ENCODE peak calls at places on chromosome 18, in six cellular contexts. K is CD8-positive, alpha-beta T cell; F is heart left ventricle; I is tibial artery; D is astrocyte; Y is left ventricle myocardium inferior. C is an unnamed sample. For H3K9me3, the result is how much of the 10 kb centered on the place peaks cover.

GRCh38 chr18:67400502-67401117 is 115.9 kb downstream of the DSEL start:
- DNase-seq in K (no peak), F (no peak), I (no peak), D (peak), Y (no peak), C (no peak)

GRCh38 chr18:37964885-37965571 is 399.4 kb upstream of the CELF4 start:
- DNase-seq in K (no peak), F (no peak), I (no peak), D (no peak), Y (no peak), C (no peak)

GRCh38 chr18:31562726-31563125 is 29.0 kb upstream of the TTR start:
- DNase-seq in K (no peak), F (no peak), I (no peak), D (no peak), Y (no peak), C (no peak)

GRCh38 chr18:60044290-60045006 is 144.7 kb downstream of the PMAIP1 start:
- DNase-seq in K (no peak), F (no peak), I (no peak), D (peak), Y (no peak), C (no peak)

GRCh38 chr18:39198376-39198775 is 1632.8 kb upstream of the CELF4 start:
- DNase-seq in K (no peak), F (no peak), I (no peak), D (peak), Y (no peak), C (no peak)

GRCh38 chr18:35458677-35459441 is 38.9 kb downstream of the INO80C start:
- DNase-seq in K (no peak), F (peak), I (no peak), D (peak), Y (peak), C (peak)

GRCh38 chr18:9337875-9338274 is 3.3 kb downstream of the TWSG1 start:
- DNase-seq in K (no peak), F (no peak), I (no peak), D (peak), Y (no peak), C (no peak)

GRCh38 chr18:24799176-24799575 is 338.7 kb downstream of the HRH4 start:
- DNase-seq in K (no peak), F (no peak), I (no peak), D (no peak), Y (no peak), C (no peak)

GRCh38 chr18:23038712-23039111 is 96.6 kb upstream of the CABLES1 start:
- DNase-seq in K (no peak), F (no peak), I (no peak), D (peak), Y (no peak), C (no peak)

GRCh38 chr18:10040287-10041011 is 126.6 kb downstream of the VAPA start:
- DNase-seq in K (no peak), F (peak), I (peak), D (no peak), Y (no peak), C (no peak)

GRCh38 chr18:65753520-65753919 is 2.7 kb downstream of the CDH7 start:
- DNase-seq in K (no peak), F (no peak), I (no peak), D (no peak), Y (no peak), C (no peak)

GRCh38 chr18:57466745-57467144 is 31.6 kb downstream of the ONECUT2 start:
- DNase-seq in K (no peak), F (no peak), I (no peak), D (no peak), Y (no peak), C (no peak)

GRCh38 chr18:42437646-42438045 is 482.6 kb downstream of the PIK3C3 start:
- DNase-seq in K (no peak), F (peak), I (no peak), D (peak), Y (peak), C (peak)

GRCh38 chr18:69755856-69756496 is 191.7 kb downstream of the CD226 start:
- DNase-seq in K (no peak), F (no peak), I (no peak), D (no peak), Y (no peak), C (no peak)

GRCh38 chr18:66511810-66512209 is 92.1 kb downstream of the CDH19 start:
- DNase-seq in K (no peak), F (no peak), I (no peak), D (peak), Y (no peak), C (no peak)

GRCh38 chr18:78717051-78717765 is 262.4 kb upstream of the SALL3 start:
- DNase-seq in K (no peak), F (no peak), I (no peak), D (no peak), Y (no peak), C (no peak)

GRCh38 chr18:78719821-78720220 is 259.8 kb upstream of the SALL3 start:
- DNase-seq in K (no peak), F (no peak), I (no peak), D (no peak), Y (no peak), C (no peak)

GRCh38 chr18:78716022-78716421 is 263.6 kb upstream of the SALL3 start:
- DNase-seq in K (no peak), F (no peak), I (no peak), D (no peak), Y (no peak), C (no peak)

GRCh38 chr18:78716581-78716980 is 263.0 kb upstream of the SALL3 start:
- DNase-seq in K (no peak), F (no peak), I (no peak), D (no peak), Y (no peak), C (no peak)

DNA sequence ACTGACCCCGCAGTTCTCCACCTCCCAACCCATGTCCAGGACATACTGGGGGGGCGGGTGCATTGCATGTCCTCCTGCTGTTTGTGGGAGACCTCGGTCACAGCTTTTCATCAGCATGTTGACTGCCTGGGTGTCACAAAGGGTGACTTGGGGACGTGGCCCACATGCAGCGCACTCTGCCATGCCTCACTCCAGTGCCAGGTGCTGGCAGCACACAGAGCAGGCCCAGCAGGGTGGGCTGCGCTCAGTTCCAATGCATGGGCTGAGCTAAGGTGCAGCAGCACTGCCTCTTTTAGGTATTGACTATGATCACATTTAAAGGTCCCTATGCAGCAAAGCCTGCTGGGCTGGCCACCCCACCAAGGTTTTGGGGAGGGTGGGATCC is 261.9 kb upstream of the SALL3 start:
- DNase-seq in K (no peak), F (no peak), I (no peak), D (no peak), Y (no peak), C (no peak)
- H3K9me3 ChIP-seq in K (under half), F (under half), I (under half), D (under half), Y (under half), C (under half)

GRCh38 chr18:48721308-48721707 is 182.5 kb downstream of the CTIF start:
- DNase-seq in K (no peak), F (no peak), I (no peak), D (no peak), Y (no peak), C (no peak)
- H3K27ac ChIP-seq in K (no peak), F (no peak), I (no peak), D (no peak), Y (no peak), C (no peak)

GRCh38 chr18:6731197-6731596 is 1.7 kb downstream of the ARHGAP28 start:
- DNase-seq in K (no peak), F (no peak), I (no peak), D (peak), Y (no peak), C (no peak)
- H3K4me3 ChIP-seq in K (no peak), F (no peak), I (no peak), D (peak), Y (no peak), C (no peak)

DNA sequence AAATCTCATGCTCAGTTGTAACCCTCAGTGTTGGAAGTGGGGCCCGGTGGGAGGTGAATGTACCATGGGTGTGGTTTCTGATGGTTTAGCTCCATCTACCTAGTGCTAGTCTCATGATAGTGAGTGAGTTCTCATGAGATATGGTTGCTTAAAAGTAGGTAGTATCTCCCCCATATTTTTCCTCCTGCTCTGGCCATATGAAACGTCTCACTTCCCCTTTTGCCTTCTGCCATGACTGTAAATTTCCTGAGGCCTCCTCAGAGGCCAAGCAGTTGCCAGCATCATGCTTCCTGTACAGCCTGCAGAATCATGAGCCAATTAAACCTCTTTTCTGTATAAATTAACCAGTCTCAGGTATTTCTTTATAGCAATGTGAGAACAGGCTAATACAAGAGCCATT is 62.8 kb upstream of the RNF152 start:
- DNase-seq in K (no peak), F (no peak), I (no peak), D (no peak), Y (no peak), C (no peak)
- H3K9me3 ChIP-seq in K (under half), F (under half), I (under half), D (under half), Y (under half), C (under half)

DNA sequence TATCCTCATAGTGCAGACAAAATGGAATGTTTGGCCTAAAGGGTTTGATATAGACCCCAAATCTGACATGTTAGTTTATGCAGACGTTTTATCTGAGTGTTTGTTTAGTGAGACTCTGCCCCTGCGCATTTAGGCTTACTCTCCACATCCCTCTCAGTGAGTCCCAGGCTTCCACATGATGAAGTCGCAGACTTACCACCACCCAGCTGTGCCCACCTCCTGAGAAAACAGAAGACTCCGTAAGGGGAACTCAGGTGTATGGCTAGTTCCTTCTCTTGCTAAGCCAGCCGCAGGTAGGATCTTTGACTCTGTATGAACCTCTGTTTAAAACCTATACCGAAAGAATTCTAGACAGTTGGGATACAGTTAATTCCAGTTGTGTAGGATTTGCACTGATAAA is 272.6 kb downstream of the PTGR3 start:
- DNase-seq in K (no peak), F (no peak), I (no peak), D (no peak), Y (no peak), C (no peak)
- H3K27ac ChIP-seq in K (no peak), F (no peak), I (no peak), D (no peak), Y (no peak), C (no peak)